ENCODE peak calls at places on chromosome 1, in eight cellular contexts. X is CD8-positive, alpha-beta memory T cell; G is neural progenitor cell; J is cardiac muscle cell; N is upper lobe of right lung; C is H9; R is prostate gland; B is CD8-positive, alpha-beta T cell. Y is an unnamed sample.

GRCh38 chr1:153968000-153968363 is 280 bp downstream of the CREB3L4 start:
- DNase-seq in B (no peak), X (no peak), R (peak; percentile 89), G (no peak), J (no peak), C (peak; percentile 61), N (peak; percentile 82), Y (no peak)

GRCh38 chr1:171403396-171403795 is 81.9 kb upstream of the PRRC2C start:
- DNase-seq in J (peak; percentile 38), C (peak; percentile 60), R (no peak), B (no peak), G (no peak), X (no peak), N (no peak), Y (no peak)

GRCh38 chr1:57633881-57634280 is 210.0 kb upstream of the DAB1 start:
- DNase-seq in N (no peak), J (no peak), R (no peak), C (no peak), B (no peak), X (no peak), G (no peak), Y (no peak)

GRCh38 chr1:16717174-16718108 is 22.9 kb upstream of the RNU1-4 start:
- DNase-seq in C (peak; percentile 38), R (no peak), N (no peak), J (no peak), X (no peak), B (no peak), G (peak; percentile 1), Y (peak; percentile 74)

GRCh38 chr1:81158592-81158991 is 642.1 kb upstream of the ADGRL2 start:
- DNase-seq in G (peak; percentile 24), N (no peak), X (no peak), B (no peak), C (no peak), J (peak; percentile 54), R (no peak), Y (no peak)

GRCh38 chr1:112605633-112606327 is 13.2 kb downstream of the ST7L start:
- DNase-seq in G (no peak), X (no peak), C (no peak), B (no peak), R (no peak), N (no peak), J (peak; percentile 18), Y (no peak)

GRCh38 chr1:77986810-77987209 is 7.9 kb upstream of the FUBP1 start:
- DNase-seq in G (no peak), C (no peak), J (no peak), B (no peak), X (no peak), R (no peak), N (no peak), Y (no peak)

GRCh38 chr1:167121375-167122120 is 27.7 kb downstream of the STYXL2 start:
- DNase-seq in J (peak; percentile 41), R (no peak), G (peak; percentile 67), C (peak; percentile 73), X (peak; percentile 11), N (peak; percentile 81), B (no peak), Y (no peak)

GRCh38 chr1:159089184-159089791 is 12.7 kb upstream of the AIM2 start:
- DNase-seq in G (peak; percentile 43), R (no peak), B (no peak), C (no peak), N (no peak), J (no peak), X (peak; percentile 16), Y (peak; percentile 57)

GRCh38 chr1:210688482-210689233 is 360.0 kb downstream of the HHAT start:
- DNase-seq in C (no peak), J (no peak), N (no peak), X (no peak), R (no peak), B (no peak), G (no peak), Y (no peak)

GRCh38 chr1:203906932-203907331 is 45.5 kb downstream of the SNRPE start:
- DNase-seq in R (no peak), N (no peak), C (no peak), B (no peak), J (peak; percentile 88), X (no peak), G (no peak), Y (peak; percentile 28)

GRCh38 chr1:1197551-1198422 is 8.6 kb downstream of the TNFRSF18 start:
- DNase-seq in X (no peak), R (no peak), B (no peak), N (no peak), C (peak; percentile 25), J (no peak), G (no peak), Y (no peak)

GRCh38 chr1:179001451-179001850 is 24.2 kb upstream of the FAM20B start:
- DNase-seq in J (no peak), G (no peak), X (no peak), R (no peak), C (no peak), B (no peak), N (no peak), Y (no peak)

GRCh38 chr1:41900611-41901444 is 17.9 kb downstream of the HIVEP3 start:
- DNase-seq in G (no peak), N (no peak), C (no peak), B (no peak), X (no peak), R (no peak), J (peak; percentile 72), Y (no peak)

GRCh38 chr1:54796902-54797301 is 4.2 kb downstream of the TTC22 start:
- DNase-seq in N (no peak), C (no peak), B (no peak), X (no peak), R (no peak), J (no peak), G (no peak), Y (no peak)

GRCh38 chr1:14071581-14071980 is 371.6 kb downstream of the PRDM2 start:
- DNase-seq in J (no peak), N (no peak), C (no peak), X (no peak), G (no peak), B (no peak), R (no peak), Y (peak; percentile 19)

GRCh38 chr1:231058416-231059109 is 18.5 kb upstream of the FAM89A start:
- DNase-seq in J (no peak), G (no peak), N (no peak), R (no peak), C (no peak), B (no peak), X (no peak), Y (no peak)

GRCh38 chr1:170224469-170224868 is 78.7 kb downstream of the NTMT2 start:
- DNase-seq in X (no peak), C (no peak), R (no peak), J (no peak), B (no peak), N (no peak), G (no peak), Y (no peak)

GRCh38 chr1:36847186-36847585 is 187.1 kb downstream of the GRIK3 start:
- DNase-seq in X (no peak), G (no peak), R (no peak), B (no peak), C (no peak), J (no peak), N (no peak), Y (no peak)

GRCh38 chr1:204975568-204976235 is 67.3 kb upstream of the CNTN2 start:
- DNase-seq in R (peak; percentile 29), C (peak; percentile 76), G (peak; percentile 77), J (peak; percentile 63), B (peak; percentile 27), N (no peak), X (no peak), Y (peak; percentile 73)

GRCh38 chr1:223319373-223319772 is 44.6 kb downstream of the SUSD4 start:
- DNase-seq in C (no peak), R (peak; percentile 71), J (no peak), G (no peak), B (no peak), N (no peak), X (no peak), Y (no peak)

GRCh38 chr1:173393655-173393993 is 83.5 kb upstream of the PRDX6 start:
- DNase-seq in R (no peak), G (no peak), B (no peak), J (peak; percentile 79), N (no peak), X (no peak), C (no peak), Y (no peak)

GRCh38 chr1:12436817-12437599 is 181.0 kb downstream of the DHRS3 start:
- DNase-seq in R (no peak), B (no peak), C (no peak), J (peak; percentile 53), N (no peak), X (no peak), G (no peak), Y (no peak)

GRCh38 chr1:209791920-209792319 is 7.6 kb upstream of the C1orf74 start:
- DNase-seq in B (no peak), J (no peak), X (no peak), R (no peak), N (no peak), C (no peak), G (no peak), Y (no peak)

DNA sequence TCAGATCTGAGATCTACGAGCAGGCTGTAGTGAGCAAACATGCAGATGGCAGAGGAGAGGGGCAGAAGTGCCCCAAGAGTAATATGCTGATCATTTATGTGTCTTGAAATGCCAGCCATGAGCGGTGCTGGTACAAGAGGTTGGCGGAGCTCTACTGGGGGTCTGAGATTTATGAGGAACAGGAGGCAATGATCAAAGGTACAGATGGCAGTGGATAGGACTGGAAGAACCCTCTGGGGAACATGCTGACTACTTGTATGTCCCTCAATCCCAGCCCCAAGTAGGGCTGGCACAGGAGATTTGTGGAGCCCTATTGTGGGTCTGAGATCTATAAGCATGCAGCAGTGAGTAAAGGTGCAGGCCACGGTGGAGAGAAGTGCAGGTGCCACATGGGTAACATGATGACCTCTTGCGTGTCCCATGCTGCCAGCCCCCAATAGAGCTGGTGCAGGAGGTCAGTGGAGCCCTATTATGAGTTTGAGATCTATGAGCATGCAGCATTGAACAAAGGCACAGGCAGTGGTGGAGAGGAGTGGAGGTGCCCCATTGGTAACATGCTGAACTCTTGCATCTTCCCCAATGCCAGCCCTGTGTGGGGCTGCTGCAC is 97.2 kb upstream of the ZNF678 start:
- DNase-seq in C (no peak), N (no peak), X (no peak), B (no peak), G (no peak), J (no peak), R (no peak), Y (no peak)
- H3K4me1 ChIP-seq in C (no peaks in the 10 kb centered on the region), N (no peaks in the 10 kb centered on the region), X (no peaks in the 10 kb centered on the region), B (no peaks in the 10 kb centered on the region), G (no peaks in the 10 kb centered on the region), J (no peaks in the 10 kb centered on the region), R (no peaks in the 10 kb centered on the region), Y (no peaks in the 10 kb centered on the region)

GRCh38 chr1:64967381-64967780 is 1.0 kb upstream of the JAK1 start:
- DNase-seq in N (no peak), J (no peak), G (peak; percentile 16), B (no peak), C (no peak), X (no peak), R (no peak), Y (no peak)
- H3K27ac ChIP-seq in N (no peak overlapping the region), J (no peak overlapping the region), G (no peak overlapping the region), B (no peak overlapping the region), C (no peak overlapping the region), X (no peak overlapping the region), R (no peak overlapping the region), Y (no peak overlapping the region)

GRCh38 chr1:224762046-224762445 is 145.9 kb downstream of the CNIH3 start:
- DNase-seq in R (no peak), G (no peak), N (no peak), X (no peak), C (no peak), B (no peak), J (no peak), Y (no peak)
- H3K9me3 ChIP-seq in R (no peaks in the 10 kb centered on the region), G (peaks cover 10% of the 10 kb centered on the region), N (no peaks in the 10 kb centered on the region), X (no peaks in the 10 kb centered on the region), C (no peaks in the 10 kb centered on the region), B (no peaks in the 10 kb centered on the region), J (peaks cover 3% of the 10 kb centered on the region), Y (no peaks in the 10 kb centered on the region)

GRCh38 chr1:91730781-91731732 is 154.9 kb downstream of the TGFBR3 start:
- DNase-seq in C (no peak), B (no peak), J (peak; percentile 87), R (peak; percentile 73), X (no peak), G (peak; percentile 24), N (peak; percentile 80), Y (no peak)
- H3K4me1 ChIP-seq in C (no peaks in the 10 kb centered on the region), B (peaks cover 32% of the 10 kb centered on the region), J (no peaks in the 10 kb centered on the region), R (no peaks in the 10 kb centered on the region), X (peaks cover 48% of the 10 kb centered on the region), G (peaks cover 16% of the 10 kb centered on the region), N (peaks cover 33% of the 10 kb centered on the region), Y (peaks cover 16% of the 10 kb centered on the region)

Y was measured in SJCRH30.